ENCODE peak calls at places on chromosomes 12 and 14, in four cellular contexts. G is HCT116, O is HepG2, H is SK-N-SH. R is an unnamed sample.

GRCh38 chr12:24553259-24553658 is 395.6 kb downstream of the BCAT1 start:
- DNase-seq in H (no peak), O (no peak), G (no peak), R (no peak)

GRCh38 chr14:36028218-36028617 is 148.3 kb downstream of the PTCSC3 start:
- DNase-seq in H (no peak), G (no peak), O (no peak), R (peak)

GRCh38 chr14:26121181-26121580 is 476.7 kb downstream of the NOVA1 start:
- DNase-seq in G (no peak), O (no peak), H (no peak), R (no peak)

GRCh38 chr12:101097829-101098580 is 112.0 kb downstream of the SLC5A8 start:
- DNase-seq in G (no peak), O (no peak), H (no peak), R (no peak)

GRCh38 chr12:50825372-50825838 is 17.3 kb upstream of the TMPRSS12 start:
- DNase-seq in H (peak), G (peak), O (peak), R (peak)

GRCh38 chr14:61321385-61322010 is at the start of gene PRKCH:
- DNase-seq in H (peak), G (peak), O (peak), R (peak)

GRCh38 chr12:64796205-64796845 is 28.1 kb upstream of the TBC1D30 start:
- DNase-seq in H (peak), O (peak), G (peak), R (peak)

GRCh38 chr12:104910196-104910840 is 47.8 kb downstream of the SLC41A2 start:
- DNase-seq in G (no peak), O (no peak), H (no peak), R (no peak)

GRCh38 chr12:66107451-66107915 is 23.1 kb downstream of the LLPH start:
- DNase-seq in O (peak), H (peak), G (peak), R (peak)

GRCh38 chr12:1488908-1489381 is 105.4 kb downstream of the FBXL14 start:
- DNase-seq in O (no peak), G (no peak), H (no peak), R (no peak)

GRCh38 chr14:100653409-100653808 is 66.2 kb upstream of the BEGAIN start:
- DNase-seq in H (peak), G (no peak), O (no peak), R (no peak)

GRCh38 chr14:75711134-75711795 is 50.2 kb downstream of the TTLL5 start:
- DNase-seq in H (peak), O (peak), G (peak), R (peak)

GRCh38 chr14:34684578-34684977 is 29.8 kb downstream of the CFL2 start:
- DNase-seq in H (no peak), O (no peak), G (no peak), R (no peak)

GRCh38 chr12:75921687-75922289 is 109.8 kb downstream of the PHLDA1 start:
- DNase-seq in G (no peak), H (no peak), O (no peak), R (peak)

GRCh38 chr14:102280376-102280962 is 24.5 kb downstream of the MOK start:
- DNase-seq in O (no peak), H (no peak), G (no peak), R (no peak)

GRCh38 chr14:53124778-53125177 is 28.3 kb downstream of the DDHD1 start:
- DNase-seq in O (no peak), H (no peak), G (no peak), R (no peak)

GRCh38 chr14:67943947-67944346 is 124.4 kb downstream of the RAD51B start:
- DNase-seq in H (peak), G (peak), O (peak), R (no peak)

DNA sequence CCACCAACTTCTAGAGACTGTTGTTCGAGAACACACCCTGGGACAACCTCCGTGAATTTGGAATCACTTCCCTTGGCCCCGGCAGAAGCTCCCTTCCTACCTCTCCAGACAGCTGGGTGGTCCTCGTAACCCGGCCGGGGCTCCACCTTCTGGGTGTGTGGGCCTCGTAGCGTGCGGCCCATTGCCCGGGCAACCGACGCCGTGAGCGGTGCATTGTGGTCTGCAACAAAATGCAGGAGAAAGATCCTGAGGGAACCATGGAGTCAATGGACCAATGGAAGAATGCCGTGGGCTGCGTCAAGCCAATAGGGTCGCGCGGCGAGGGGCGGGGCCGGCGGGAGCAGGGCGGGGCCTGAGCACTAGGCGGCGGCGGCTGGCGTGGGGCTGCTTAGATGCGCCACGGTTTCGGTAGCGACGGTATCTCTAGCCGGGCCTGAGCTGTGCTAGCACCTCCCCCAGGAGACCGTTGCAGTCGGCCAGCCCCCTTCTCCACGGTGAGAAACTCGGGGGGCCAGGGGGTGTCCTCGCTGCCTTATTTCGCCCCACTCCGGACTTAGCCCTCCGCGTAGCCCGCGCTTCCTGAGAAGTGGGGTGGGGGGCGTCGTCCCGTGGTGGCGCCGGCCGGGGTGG is at the start of gene DYNLL1:
- DNase-seq in G (peak), H (peak), O (peak), R (peak)
- TF ChIP-seq JUND in G (no peak), H (no peak), O (peak), R (no peak)

DNA sequence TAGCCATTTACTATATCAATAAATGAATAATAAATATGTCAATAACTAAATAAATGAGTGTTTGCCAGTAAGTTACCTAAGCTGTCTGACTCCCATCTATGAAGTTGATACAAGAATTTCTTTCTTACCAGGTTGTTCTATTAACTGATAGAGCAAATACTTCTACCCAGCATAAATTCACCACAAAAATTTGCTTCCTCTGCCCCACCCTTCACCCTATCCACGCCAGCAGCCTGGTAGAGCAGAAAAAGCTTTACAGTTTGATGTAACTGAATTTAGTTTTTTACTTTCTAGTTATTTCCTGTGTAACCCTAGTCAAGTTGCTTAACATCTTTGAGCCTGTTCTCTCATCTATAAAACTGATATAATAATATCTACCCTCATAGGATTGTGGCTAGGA is 94.9 kb upstream of the SLC16A7 start:
- DNase-seq in H (no peak), O (no peak), G (no peak), R (no peak)
- TF ChIP-seq JUND in H (no peak), O (no peak), G (no peak), R (no peak)

DNA sequence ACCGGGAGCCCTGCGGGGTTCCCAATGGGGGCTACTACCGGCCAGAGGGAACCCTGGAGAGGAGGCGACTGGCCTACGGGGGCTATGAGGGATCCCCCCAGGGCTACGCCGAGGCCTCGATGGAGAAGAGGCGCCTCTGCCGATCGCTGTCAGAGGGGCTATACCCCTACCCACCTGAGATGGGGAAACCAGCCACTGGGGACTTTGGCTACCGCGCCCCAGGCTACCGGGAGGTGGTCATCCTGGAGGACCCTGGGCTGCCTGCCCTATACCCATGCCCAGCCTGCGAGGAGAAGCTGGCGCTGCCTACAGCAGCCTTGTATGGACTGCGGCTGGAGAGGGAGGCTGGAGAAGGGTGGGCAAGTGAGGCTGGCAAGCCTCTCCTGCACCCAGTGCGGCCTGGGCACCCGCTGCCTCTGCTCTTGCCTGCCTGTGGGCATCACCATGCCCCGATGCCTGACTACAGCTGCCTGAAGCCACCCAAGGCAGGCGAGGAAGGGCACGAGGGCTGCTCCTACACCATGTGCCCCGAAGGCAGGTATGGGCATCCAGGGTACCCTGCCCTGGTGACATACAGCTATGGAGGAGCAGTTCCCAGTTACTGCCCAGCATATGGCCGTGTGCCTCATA is 9.7 kb downstream of the TNS2 start:
- DNase-seq in H (no peak), G (no peak), O (no peak), R (no peak)
- TF ChIP-seq JUND in H (no peak), G (no peak), O (no peak), R (no peak)

GRCh38 chr14:23631234-23631633 is 4.9 kb upstream of the DHRS2 start:
- DNase-seq in G (no peak), H (no peak), O (no peak), R (no peak)

GRCh38 chr14:23633160-23633701 is 2.9 kb upstream of the DHRS2 start:
- DNase-seq in O (peak), G (no peak), H (peak), R (no peak)

GRCh38 chr14:23632461-23633159 is 3.6 kb upstream of the DHRS2 start:
- DNase-seq in G (no peak), H (peak), O (no peak), R (no peak)

GRCh38 chr14:23630687-23631086 is 5.5 kb upstream of the DHRS2 start:
- DNase-seq in H (no peak), G (no peak), O (no peak), R (no peak)

DNA sequence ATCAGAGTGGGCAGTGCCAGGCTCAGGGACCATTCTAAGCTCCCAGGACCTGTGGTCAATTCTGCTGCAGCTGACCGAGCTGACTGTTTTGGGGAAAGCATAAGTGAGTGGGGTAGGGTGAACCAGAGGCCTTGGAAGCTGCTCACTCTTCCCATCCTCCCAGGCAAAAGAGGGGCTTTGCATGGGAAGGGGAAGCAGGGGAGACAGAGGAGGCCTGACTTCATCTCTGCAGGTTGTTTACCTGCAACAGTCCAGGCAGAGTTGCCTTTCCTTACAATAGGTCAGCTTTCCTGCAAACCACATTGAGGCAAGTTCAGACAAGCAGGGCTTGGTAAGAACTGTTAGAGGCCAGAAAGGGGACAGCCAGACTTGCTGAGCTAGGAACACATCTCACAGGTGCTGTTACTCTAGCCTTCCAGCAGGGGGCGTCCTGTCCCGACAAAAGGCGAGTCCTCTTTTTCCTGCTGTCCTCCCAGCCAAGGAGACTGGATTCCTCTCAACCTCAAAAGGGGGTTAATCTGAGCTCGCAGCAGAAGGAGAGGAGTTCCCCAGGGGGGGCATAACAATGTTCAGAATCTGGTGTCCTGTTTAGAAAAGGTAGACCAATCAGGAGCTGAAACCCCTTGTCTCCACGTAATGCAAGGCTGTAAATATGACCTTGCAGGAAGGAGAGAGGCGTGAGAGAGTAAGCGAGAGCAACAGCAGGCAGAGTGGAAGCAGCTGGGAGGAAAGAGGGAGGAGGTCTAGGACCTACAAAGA is 4.3 kb upstream of the DHRS2 start:
- DNase-seq in H (peak), O (peak), G (peak), R (peak)
- TF ChIP-seq JUND in H (no peak), O (no peak), G (no peak), R (no peak)

DNA sequence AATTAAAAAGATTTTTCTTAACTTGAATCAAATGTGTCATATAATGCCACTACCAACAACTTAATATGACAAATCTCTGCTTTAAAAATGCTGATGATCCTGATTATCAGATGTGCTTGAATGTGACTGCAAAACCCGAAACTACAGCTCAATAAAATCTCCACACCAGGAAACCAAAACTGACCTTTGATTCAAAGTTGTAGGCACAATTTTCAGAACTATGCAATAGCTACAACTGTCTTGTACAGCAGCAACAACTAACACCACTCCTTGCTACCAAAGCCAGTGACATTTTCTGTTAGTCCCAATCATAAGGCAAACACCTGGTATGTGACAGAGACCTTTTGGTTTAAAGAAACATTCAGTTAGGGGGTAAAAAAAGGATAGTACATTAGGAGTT is 147.3 kb downstream of the CEP83 start:
- DNase-seq in G (no peak), O (no peak), H (no peak), R (no peak)
- TF ChIP-seq JUND in G (no peak), O (no peak), H (no peak), R (no peak)

GRCh38 chr12:111730420-111730819 is 36.3 kb upstream of the ALDH2 start:
- DNase-seq in G (no peak), O (no peak), H (no peak), R (no peak)
- TF ChIP-seq JUND in G (no peak), O (no peak), H (no peak), R (no peak)

GRCh38 chr12:88185988-88186387 is 43.9 kb downstream of the TMTC3 start:
- DNase-seq in O (no peak), H (no peak), G (peak), R (no peak)
- TF ChIP-seq JUND in O (no peak), H (peak), G (no peak), R (no peak)

GRCh38 chr12:132417741-132418140 is 72.2 kb upstream of the FBRSL1 start:
- DNase-seq in H (no peak), G (no peak), O (no peak), R (no peak)

GRCh38 chr12:132418393-132418925 is 71.5 kb upstream of the FBRSL1 start:
- DNase-seq in H (no peak), O (no peak), G (no peak), R (no peak)

GRCh38 chr12:132416827-132417226 is 73.1 kb upstream of the FBRSL1 start:
- DNase-seq in H (no peak), G (no peak), O (no peak), R (no peak)

GRCh38 chr12:132422057-132423043 is 67.6 kb upstream of the FBRSL1 start:
- DNase-seq in H (no peak), O (no peak), G (no peak), R (no peak)

DNA sequence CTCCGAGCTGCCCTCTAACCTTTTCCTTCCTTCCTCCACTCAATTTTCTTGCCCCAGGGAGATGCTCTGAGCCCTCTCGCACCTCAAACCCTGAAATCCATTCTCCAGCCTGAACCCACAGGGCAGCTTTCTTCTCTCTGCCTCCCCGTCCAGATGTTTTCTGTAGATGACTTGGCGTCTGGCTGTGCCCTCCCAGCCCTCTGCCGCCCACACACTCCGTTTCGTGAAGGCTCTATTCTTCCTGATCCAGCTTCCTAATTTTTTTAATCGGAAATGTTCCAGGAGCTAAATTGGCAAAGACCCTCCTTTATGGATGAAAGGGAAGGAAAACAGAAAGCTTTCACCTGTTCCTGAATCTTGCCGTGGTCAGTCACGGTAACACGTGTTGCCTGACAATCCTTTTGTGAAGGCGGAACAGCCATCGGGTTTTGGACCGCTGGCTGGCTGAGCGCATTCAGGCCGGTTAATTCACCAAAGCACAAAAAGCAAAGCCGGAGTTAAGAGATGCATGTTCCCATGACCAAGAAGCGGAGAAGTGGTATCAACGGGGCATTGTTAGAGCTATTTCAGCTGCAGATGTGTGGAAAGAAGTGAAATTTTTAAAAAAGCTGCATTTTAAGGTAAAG is 70.2 kb upstream of the FBRSL1 start:
- DNase-seq in G (no peak), H (peak), O (no peak), R (no peak)
- TF ChIP-seq JUND in G (no peak), H (no peak), O (no peak), R (no peak)

DNA sequence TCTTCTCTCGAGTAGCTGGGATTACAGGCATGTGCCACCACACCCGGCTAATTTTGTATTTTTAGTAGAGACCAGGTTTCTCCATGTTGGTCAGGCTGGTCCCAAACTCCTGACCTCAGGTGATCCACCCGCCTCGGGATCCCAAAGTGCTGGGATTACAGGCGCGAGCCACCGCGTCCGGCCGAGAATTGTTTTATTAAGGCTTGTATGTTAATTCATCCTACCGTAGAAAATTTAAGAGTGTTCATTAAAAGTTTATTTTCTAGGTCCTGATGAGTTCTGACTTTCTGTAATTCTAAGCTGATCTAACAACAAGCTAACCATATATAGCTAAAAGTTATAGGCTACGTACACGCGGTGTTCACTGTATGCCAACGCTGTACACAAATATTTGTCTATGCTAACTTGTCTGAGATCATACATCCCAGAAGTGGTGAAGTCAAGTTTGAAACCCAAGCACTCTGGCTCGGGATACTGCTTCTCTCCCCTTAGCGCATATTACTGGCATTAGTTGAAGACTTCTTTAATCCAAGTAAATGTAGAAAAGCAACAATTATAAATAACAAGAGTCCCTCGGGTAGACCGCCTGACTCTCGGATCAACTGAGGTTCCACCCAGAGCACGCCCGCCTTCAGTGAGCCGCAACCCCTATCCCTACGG is 570 bp upstream of the MRPS35 start:
- DNase-seq in H (no peak), G (no peak), O (peak), R (no peak)
- TF ChIP-seq JUND in H (no peak), G (no peak), O (no peak), R (no peak)

R was measured in T47D.